ENCODE peak calls at places on chromosomes 16 and 17, in nine cellular contexts. One of them, this sample, is unnamed.
A peak's percentile ranks its signal among the peaks of the same experiment; 100 is the strongest.

GRCh38 chr17:50495217-50495823 is 12.9 kb upstream of the MYCBPAP start:
- DNase-seq in Peyer's patch: no peak
- DNase-seq in IMR-90: no peak
- DNase-seq in GM12891: no peak
- DNase-seq in A549: no peak
- DNase-seq in HepG2: no peak
- DNase-seq in gastrocnemius medialis: no peak
- DNase-seq in heart left ventricle: no peak
- DNase-seq in adrenal gland: no peak
- DNase-seq in this sample: no peak

GRCh38 chr16:56673916-56674315 is 4.3 kb downstream of the MT1H start:
- DNase-seq in GM12891: no peak
- DNase-seq in A549: peak; percentile 54
- DNase-seq in heart left ventricle: no peak
- DNase-seq in adrenal gland: no peak
- DNase-seq in gastrocnemius medialis: no peak
- DNase-seq in IMR-90: peak; percentile 20
- DNase-seq in HepG2: peak; percentile 47
- DNase-seq in Peyer's patch: no peak
- DNase-seq in this sample: no peak

GRCh38 chr17:41919165-41919817 is 540 bp upstream of the ACLY start:
- DNase-seq in A549: no peak
- DNase-seq in Peyer's patch: no peak
- DNase-seq in GM12891: no peak
- DNase-seq in HepG2: peak; percentile 65
- DNase-seq in gastrocnemius medialis: peak; percentile 52
- DNase-seq in heart left ventricle: no peak
- DNase-seq in adrenal gland: no peak
- DNase-seq in IMR-90: no peak
- DNase-seq in this sample: peak; percentile 43

GRCh38 chr17:82245144-82246039 is 16.6 kb downstream of the SLC16A3 start:
- DNase-seq in IMR-90: no peak
- DNase-seq in adrenal gland: no peak
- DNase-seq in HepG2: no peak
- DNase-seq in gastrocnemius medialis: no peak
- DNase-seq in GM12891: no peak
- DNase-seq in A549: no peak
- DNase-seq in heart left ventricle: no peak
- DNase-seq in Peyer's patch: no peak
- DNase-seq in this sample: no peak

GRCh38 chr17:18891541-18891940 is 33.6 kb downstream of the PRPSAP2 start:
- DNase-seq in Peyer's patch: no peak
- DNase-seq in A549: no peak
- DNase-seq in GM12891: no peak
- DNase-seq in HepG2: no peak
- DNase-seq in IMR-90: no peak
- DNase-seq in heart left ventricle: no peak
- DNase-seq in adrenal gland: no peak
- DNase-seq in gastrocnemius medialis: no peak
- DNase-seq in this sample: no peak

GRCh38 chr16:87328846-87329245 is 11.7 kb upstream of the C16orf95 start:
- DNase-seq in Peyer's patch: no peak
- DNase-seq in adrenal gland: no peak
- DNase-seq in heart left ventricle: no peak
- DNase-seq in HepG2: no peak
- DNase-seq in GM12891: no peak
- DNase-seq in gastrocnemius medialis: no peak
- DNase-seq in A549: no peak
- DNase-seq in IMR-90: no peak
- DNase-seq in this sample: no peak

GRCh38 chr16:27436065-27436464 is 34.1 kb downstream of the IL21R start:
- DNase-seq in HepG2: no peak
- DNase-seq in adrenal gland: no peak
- DNase-seq in Peyer's patch: peak; percentile 10
- DNase-seq in gastrocnemius medialis: no peak
- DNase-seq in A549: no peak
- DNase-seq in heart left ventricle: peak; percentile 8
- DNase-seq in IMR-90: no peak
- DNase-seq in GM12891: no peak
- DNase-seq in this sample: no peak

GRCh38 chr16:81035975-81036750 is 521 bp downstream of the ATMIN start:
- DNase-seq in HepG2: peak; percentile 11
- DNase-seq in adrenal gland: peak; percentile 34
- DNase-seq in GM12891: peak; percentile 52
- DNase-seq in Peyer's patch: peak; percentile 22
- DNase-seq in heart left ventricle: peak; percentile 23
- DNase-seq in A549: peak; percentile 23
- DNase-seq in IMR-90: peak; percentile 11
- DNase-seq in gastrocnemius medialis: no peak
- DNase-seq in this sample: peak; percentile 39

GRCh38 chr16:73778872-73779271 is 517.7 kb upstream of the PSMD7 start:
- DNase-seq in A549: no peak
- DNase-seq in adrenal gland: no peak
- DNase-seq in gastrocnemius medialis: no peak
- DNase-seq in heart left ventricle: no peak
- DNase-seq in HepG2: no peak
- DNase-seq in GM12891: no peak
- DNase-seq in Peyer's patch: no peak
- DNase-seq in IMR-90: no peak
- DNase-seq in this sample: no peak

GRCh38 chr16:88591577-88592021 is 21.4 kb downstream of the ZC3H18 start:
- DNase-seq in adrenal gland: no peak
- DNase-seq in Peyer's patch: peak; percentile 41
- DNase-seq in HepG2: no peak
- DNase-seq in GM12891: no peak
- DNase-seq in IMR-90: peak; percentile 8
- DNase-seq in heart left ventricle: peak; percentile 34
- DNase-seq in gastrocnemius medialis: peak; percentile 16
- DNase-seq in A549: no peak
- DNase-seq in this sample: no peak

GRCh38 chr16:49630783-49631182 is 225.1 kb downstream of the ZNF423 start:
- DNase-seq in A549: no peak
- DNase-seq in gastrocnemius medialis: no peak
- DNase-seq in adrenal gland: no peak
- DNase-seq in GM12891: no peak
- DNase-seq in heart left ventricle: no peak
- DNase-seq in HepG2: no peak
- DNase-seq in IMR-90: no peak
- DNase-seq in Peyer's patch: no peak
- DNase-seq in this sample: no peak

GRCh38 chr16:83441523-83441922 is 366.3 kb upstream of the HSBP1 start:
- DNase-seq in heart left ventricle: no peak
- DNase-seq in GM12891: no peak
- DNase-seq in IMR-90: peak; percentile 10
- DNase-seq in HepG2: no peak
- DNase-seq in Peyer's patch: no peak
- DNase-seq in adrenal gland: no peak
- DNase-seq in A549: no peak
- DNase-seq in gastrocnemius medialis: no peak
- DNase-seq in this sample: no peak

GRCh38 chr16:84683691-84684591 is 15.9 kb upstream of the USP10 start:
- DNase-seq in HepG2: no peak
- DNase-seq in A549: no peak
- DNase-seq in gastrocnemius medialis: no peak
- DNase-seq in Peyer's patch: no peak
- DNase-seq in IMR-90: no peak
- DNase-seq in adrenal gland: no peak
- DNase-seq in GM12891: no peak
- DNase-seq in heart left ventricle: no peak
- DNase-seq in this sample: no peak

GRCh38 chr16:11242658-11243057 is 13.3 kb downstream of the SOCS1 start:
- DNase-seq in GM12891: no peak
- DNase-seq in heart left ventricle: no peak
- DNase-seq in Peyer's patch: no peak
- DNase-seq in IMR-90: no peak
- DNase-seq in gastrocnemius medialis: no peak
- DNase-seq in adrenal gland: no peak
- DNase-seq in A549: no peak
- DNase-seq in HepG2: no peak
- DNase-seq in this sample: no peak

GRCh38 chr17:48575673-48576478 is 2.3 kb downstream of the HOXB4 start:
- DNase-seq in HepG2: no peak
- DNase-seq in IMR-90: peak; percentile 67
- DNase-seq in heart left ventricle: no peak
- DNase-seq in A549: no peak
- DNase-seq in GM12891: no peak
- DNase-seq in adrenal gland: no peak
- DNase-seq in Peyer's patch: no peak
- DNase-seq in gastrocnemius medialis: no peak
- DNase-seq in this sample: no peak

GRCh38 chr16:14510939-14511797 is 118.9 kb downstream of the PARN start:
- DNase-seq in HepG2: peak; percentile 99
- DNase-seq in Peyer's patch: no peak
- DNase-seq in A549: peak; percentile 69
- DNase-seq in adrenal gland: no peak
- DNase-seq in GM12891: no peak
- DNase-seq in gastrocnemius medialis: no peak
- DNase-seq in IMR-90: peak; percentile 74
- DNase-seq in heart left ventricle: no peak
- DNase-seq in this sample: peak; percentile 26

GRCh38 chr17:66964930-66965800 is 658 bp downstream of the CACNG4 start:
- DNase-seq in adrenal gland: no peak
- DNase-seq in heart left ventricle: no peak
- DNase-seq in Peyer's patch: no peak
- DNase-seq in gastrocnemius medialis: no peak
- DNase-seq in GM12891: peak; percentile 55
- DNase-seq in HepG2: no peak
- DNase-seq in IMR-90: no peak
- DNase-seq in A549: peak; percentile 47
- DNase-seq in this sample: peak; percentile 86

GRCh38 chr17:11144358-11145233 is 96.4 kb upstream of the SHISA6 start:
- DNase-seq in Peyer's patch: no peak
- DNase-seq in A549: peak; percentile 63
- DNase-seq in GM12891: no peak
- DNase-seq in IMR-90: no peak
- DNase-seq in heart left ventricle: no peak
- DNase-seq in gastrocnemius medialis: no peak
- DNase-seq in HepG2: peak; percentile 18
- DNase-seq in adrenal gland: peak; percentile 55
- DNase-seq in this sample: peak; percentile 26

GRCh38 chr16:71357681-71358080 is 842 bp upstream of the CALB2 start:
- DNase-seq in adrenal gland: no peak
- DNase-seq in Peyer's patch: no peak
- DNase-seq in A549: peak; percentile 22
- DNase-seq in IMR-90: no peak
- DNase-seq in HepG2: no peak
- DNase-seq in heart left ventricle: no peak
- DNase-seq in GM12891: no peak
- DNase-seq in gastrocnemius medialis: no peak
- DNase-seq in this sample: no peak

GRCh38 chr16:17748005-17748719 is 277.4 kb upstream of the XYLT1 start:
- DNase-seq in adrenal gland: no peak
- DNase-seq in Peyer's patch: no peak
- DNase-seq in A549: no peak
- DNase-seq in IMR-90: no peak
- DNase-seq in heart left ventricle: no peak
- DNase-seq in GM12891: no peak
- DNase-seq in HepG2: no peak
- DNase-seq in gastrocnemius medialis: no peak
- DNase-seq in this sample: no peak

DNA sequence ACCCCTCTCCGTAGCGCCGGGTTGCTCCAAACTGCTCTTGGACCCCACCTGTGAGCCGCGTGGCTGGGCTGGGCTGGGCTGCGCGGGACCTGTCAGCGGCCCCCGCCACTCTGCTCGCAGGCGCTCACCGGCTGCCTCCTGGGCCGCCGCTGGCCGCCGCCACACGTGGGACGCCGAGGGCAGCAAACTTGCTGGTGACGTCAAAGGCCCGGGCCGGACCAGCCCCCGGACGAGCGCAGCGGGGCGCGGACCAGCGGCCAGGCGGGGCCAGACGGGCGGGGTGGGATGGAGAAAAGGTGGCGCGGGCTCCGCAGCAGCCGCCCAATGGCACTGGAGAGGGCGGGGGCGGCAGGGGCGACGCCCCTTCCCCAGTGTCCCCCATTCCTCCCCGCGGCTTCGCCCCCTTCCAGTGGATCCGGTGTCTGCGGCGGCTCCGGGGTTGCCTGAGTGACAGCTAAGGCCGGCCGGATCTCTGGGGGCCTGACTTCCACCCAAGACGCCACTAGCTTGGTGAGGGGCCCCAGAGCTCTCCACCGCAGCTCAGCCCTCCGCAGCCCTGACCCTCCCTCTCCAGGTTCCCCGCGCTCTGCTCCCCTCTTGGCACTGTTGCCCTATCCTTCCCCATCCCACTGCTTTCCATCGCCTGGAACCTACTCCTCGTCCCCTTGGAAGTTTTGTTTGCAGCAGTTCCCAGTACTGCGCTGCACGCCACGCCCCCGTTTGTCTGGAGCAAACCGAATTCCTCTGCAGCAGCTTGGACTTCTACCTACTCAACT is at the start of gene HS3ST3A1:
- DNase-seq in HepG2: no peak
- DNase-seq in IMR-90: peak; percentile 82
- DNase-seq in adrenal gland: peak; percentile 34
- DNase-seq in Peyer's patch: no peak
- DNase-seq in A549: no peak
- DNase-seq in heart left ventricle: peak; percentile 64
- DNase-seq in gastrocnemius medialis: no peak
- DNase-seq in GM12891: peak; percentile 8
- DNase-seq in this sample: peak; percentile 76
- TF ChIP-seq POLR2A in HepG2: no peak
- TF ChIP-seq POLR2A in IMR-90: peak; percentile 73
- TF ChIP-seq POLR2A in adrenal gland: no peak
- TF ChIP-seq POLR2A in Peyer's patch: no peak
- TF ChIP-seq POLR2A in A549: no peak
- TF ChIP-seq POLR2A in heart left ventricle: peak; percentile 25
- TF ChIP-seq POLR2A in gastrocnemius medialis: peak; percentile 37
- TF ChIP-seq POLR2A in GM12891: no peak
- TF ChIP-seq POLR2A in this sample: peak; percentile 78

GRCh38 chr16:58032710-58033293 is 7.2 kb downstream of the MMP15 start:
- DNase-seq in Peyer's patch: no peak
- DNase-seq in adrenal gland: peak; percentile 76
- DNase-seq in HepG2: no peak
- DNase-seq in IMR-90: no peak
- DNase-seq in A549: no peak
- DNase-seq in GM12891: no peak
- DNase-seq in heart left ventricle: peak; percentile 79
- DNase-seq in gastrocnemius medialis: no peak
- DNase-seq in this sample: no peak
- TF ChIP-seq POLR2A in Peyer's patch: no peak
- TF ChIP-seq POLR2A in adrenal gland: no peak
- TF ChIP-seq POLR2A in HepG2: no peak
- TF ChIP-seq POLR2A in IMR-90: no peak
- TF ChIP-seq POLR2A in A549: no peak
- TF ChIP-seq POLR2A in GM12891: no peak
- TF ChIP-seq POLR2A in heart left ventricle: no peak
- TF ChIP-seq POLR2A in gastrocnemius medialis: no peak
- TF ChIP-seq POLR2A in this sample: no peak

GRCh38 chr17:77252736-77253135 is 112.0 kb downstream of the SEC14L1 start:
- DNase-seq in gastrocnemius medialis: no peak
- DNase-seq in Peyer's patch: no peak
- DNase-seq in A549: no peak
- DNase-seq in adrenal gland: no peak
- DNase-seq in heart left ventricle: no peak
- DNase-seq in HepG2: no peak
- DNase-seq in IMR-90: no peak
- DNase-seq in GM12891: no peak
- DNase-seq in this sample: no peak
- TF ChIP-seq POLR2A in gastrocnemius medialis: no peak
- TF ChIP-seq POLR2A in Peyer's patch: no peak
- TF ChIP-seq POLR2A in A549: no peak
- TF ChIP-seq POLR2A in adrenal gland: no peak
- TF ChIP-seq POLR2A in heart left ventricle: no peak
- TF ChIP-seq POLR2A in HepG2: no peak
- TF ChIP-seq POLR2A in IMR-90: no peak
- TF ChIP-seq POLR2A in GM12891: no peak
- TF ChIP-seq POLR2A in this sample: no peak

GRCh38 chr17:57649731-57650484 is 95.2 kb downstream of the CCDC182 start:
- DNase-seq in adrenal gland: no peak
- DNase-seq in GM12891: no peak
- DNase-seq in HepG2: no peak
- DNase-seq in A549: peak; percentile 72
- DNase-seq in heart left ventricle: no peak
- DNase-seq in Peyer's patch: no peak
- DNase-seq in gastrocnemius medialis: no peak
- DNase-seq in IMR-90: peak; percentile 66
- DNase-seq in this sample: peak; percentile 90
- TF ChIP-seq POLR2A in adrenal gland: no peak
- TF ChIP-seq POLR2A in GM12891: no peak
- TF ChIP-seq POLR2A in HepG2: no peak
- TF ChIP-seq POLR2A in A549: no peak
- TF ChIP-seq POLR2A in heart left ventricle: no peak
- TF ChIP-seq POLR2A in Peyer's patch: no peak
- TF ChIP-seq POLR2A in gastrocnemius medialis: no peak
- TF ChIP-seq POLR2A in IMR-90: no peak
- TF ChIP-seq POLR2A in this sample: no peak